ENCODE peak calls at places on chromosomes 7 and 10, in six cellular contexts. A, V, S, L, P and F are unnamed samples.

GRCh38 chr7:94276797-94277196 is 117.9 kb upstream of the COL1A2 start:
- DNase-seq in A (peak), V (no peak), S (no peak), L (peak), P (peak), F (no peak)

GRCh38 chr7:78489851-78490250 is 691.3 kb downstream of the PHTF2 start:
- DNase-seq in A (no peak), V (no peak), S (no peak), L (no peak), P (peak), F (no peak)

GRCh38 chr10:75281980-75282379 is 46.2 kb upstream of the COMTD1 start:
- DNase-seq in A (no peak), V (no peak), S (no peak), L (no peak), P (no peak), F (peak)

GRCh38 chr10:119030421-119031250 is 1.1 kb downstream of the NANOS1 start:
- DNase-seq in A (peak), V (peak), S (peak), L (peak), P (peak), F (no peak)

GRCh38 chr7:26667514-26668133 is 196.8 kb downstream of the SKAP2 start:
- DNase-seq in A (peak), V (peak), S (peak), L (peak), P (peak), F (peak)

GRCh38 chr7:138889566-138889965 is 91.6 kb upstream of the ATP6V0A4 start:
- DNase-seq in A (no peak), V (no peak), S (peak), L (peak), P (no peak), F (no peak)

GRCh38 chr7:93987297-93987696 is 16.9 kb downstream of the BET1 start:
- DNase-seq in A (no peak), V (no peak), S (no peak), L (no peak), P (no peak), F (no peak)

GRCh38 chr10:42990016-42990720 is 86.7 kb upstream of the RET start:
- DNase-seq in A (no peak), V (no peak), S (no peak), L (peak), P (no peak), F (peak)

GRCh38 chr7:16850772-16851466 is 30.9 kb downstream of the AGR3 start:
- DNase-seq in A (no peak), V (no peak), S (no peak), L (no peak), P (no peak), F (no peak)

GRCh38 chr10:117092386-117092785 is 45.7 kb downstream of the VAX1 start:
- DNase-seq in A (no peak), V (no peak), S (no peak), L (no peak), P (no peak), F (no peak)

GRCh38 chr7:47846117-47846836 is 102.0 kb downstream of the PKD1L1 start:
- DNase-seq in A (peak), V (no peak), S (no peak), L (no peak), P (peak), F (no peak)

GRCh38 chr10:102150970-102151773 is 1.0 kb upstream of the NOLC1 start:
- DNase-seq in A (peak), V (no peak), S (no peak), L (no peak), P (peak), F (no peak)

GRCh38 chr10:131300508-131300907 is 11.0 kb downstream of the TCERG1L start:
- DNase-seq in A (no peak), V (no peak), S (no peak), L (no peak), P (no peak), F (no peak)

GRCh38 chr7:19114591-19114855 is 2.9 kb downstream of the TWIST1 start:
- DNase-seq in A (no peak), V (no peak), S (no peak), L (no peak), P (no peak), F (no peak)

GRCh38 chr10:96565774-96566173 is 21.0 kb downstream of the TM9SF3 start:
- DNase-seq in A (peak), V (no peak), S (no peak), L (no peak), P (peak), F (no peak)

GRCh38 chr7:128000854-128001265 is 30.4 kb downstream of the LRRC4 start:
- DNase-seq in A (peak), V (no peak), S (no peak), L (no peak), P (no peak), F (no peak)

GRCh38 chr10:30114401-30114800 is 55.0 kb upstream of the JCAD start:
- DNase-seq in A (no peak), V (no peak), S (no peak), L (no peak), P (no peak), F (no peak)

GRCh38 chr10:63681965-63682704 is 160.9 kb downstream of the REEP3 start:
- DNase-seq in A (no peak), V (no peak), S (no peak), L (no peak), P (peak), F (no peak)

GRCh38 chr10:132591166-132591971 is 53.8 kb downstream of the INPP5A start:
- DNase-seq in A (peak), V (no peak), S (no peak), L (no peak), P (peak), F (peak)